ENCODE peak calls at places on chromosomes 5 and 9, in six cellular contexts. U, D, K, E, M and O are unnamed samples.

GRCh38 chr9:82495884-82496777 is 507.6 kb downstream of the SPATA31D1 start:
- DNase-seq in U (no peak), D (no peak), K (no peak), E (no peak), M (no peak), O (no peak)

GRCh38 chr9:120571443-120572257 is 8.3 kb downstream of the CDK5RAP2 start:
- DNase-seq in U (no peak), D (no peak), K (no peak), E (no peak), M (peak), O (peak)

GRCh38 chr9:136223871-136224640 is 19.1 kb upstream of the LHX3 start:
- DNase-seq in U (no peak), D (no peak), K (no peak), E (no peak), M (no peak), O (no peak)

GRCh38 chr5:31846934-31847333 is 208.0 kb downstream of the PDZD2 start:
- DNase-seq in U (no peak), D (no peak), K (no peak), E (no peak), M (no peak), O (no peak)

GRCh38 chr5:36398137-36398536 is 96.4 kb upstream of the RANBP3L start:
- DNase-seq in U (peak), D (peak), K (no peak), E (peak), M (no peak), O (no peak)

GRCh38 chr9:133897675-133898074 is 94.4 kb downstream of the VAV2 start:
- DNase-seq in U (no peak), D (no peak), K (no peak), E (no peak), M (no peak), O (no peak)

GRCh38 chr9:33778700-33779351 is 16.5 kb upstream of the PRSS3 start:
- DNase-seq in U (peak), D (peak), K (peak), E (peak), M (no peak), O (no peak)

GRCh38 chr9:110443146-110443877 is 105.6 kb upstream of the TXNDC8 start:
- DNase-seq in U (no peak), D (peak), K (no peak), E (no peak), M (no peak), O (no peak)

GRCh38 chr9:117002686-117003085 is 315.6 kb downstream of the TRIM32 start:
- DNase-seq in U (no peak), D (no peak), K (no peak), E (no peak), M (no peak), O (no peak)

GRCh38 chr9:18362901-18363685 is 110.9 kb upstream of the ADAMTSL1 start:
- DNase-seq in U (no peak), D (no peak), K (no peak), E (peak), M (peak), O (no peak)

GRCh38 chr5:71877511-71877910 is 158.4 kb downstream of the CARTPT start:
- DNase-seq in U (no peak), D (no peak), K (no peak), E (no peak), M (no peak), O (no peak)

GRCh38 chr5:120240716-120241115 is 223.4 kb upstream of the PRR16 start:
- DNase-seq in U (no peak), D (no peak), K (no peak), E (no peak), M (no peak), O (no peak)

GRCh38 chr5:28961806-28962205 is 1923.4 kb upstream of the CDH9 start:
- DNase-seq in U (no peak), D (no peak), K (no peak), E (no peak), M (peak), O (no peak)

GRCh38 chr5:39947657-39948056 is 522.9 kb upstream of the DAB2 start:
- DNase-seq in U (no peak), D (peak), K (peak), E (no peak), M (no peak), O (no peak)

GRCh38 chr5:173505634-173506033 is 110.8 kb downstream of the BOD1 start:
- DNase-seq in U (no peak), D (no peak), K (no peak), E (no peak), M (no peak), O (no peak)

GRCh38 chr5:36374275-36374862 is 72.7 kb upstream of the RANBP3L start:
- DNase-seq in U (no peak), D (peak), K (no peak), E (no peak), M (no peak), O (no peak)

GRCh38 chr9:71710856-71711255 is 57.5 kb downstream of the CEMIP2 start:
- DNase-seq in U (no peak), D (no peak), K (no peak), E (no peak), M (no peak), O (no peak)

GRCh38 chr5:146945722-146946121 is 67.2 kb upstream of the PPP2R2B start:
- DNase-seq in U (no peak), D (no peak), K (no peak), E (no peak), M (no peak), O (no peak)

GRCh38 chr9:36818965-36819870 is 214.8 kb downstream of the PAX5 start:
- DNase-seq in U (peak), D (no peak), K (no peak), E (no peak), M (no peak), O (no peak)

GRCh38 chr9:79053613-79054012 is 518.2 kb upstream of the TLE4 start:
- DNase-seq in U (no peak), D (peak), K (no peak), E (no peak), M (no peak), O (no peak)

GRCh38 chr5:173004447-173004846 is 20.9 kb downstream of the ATP6V0E1 start:
- DNase-seq in U (no peak), D (no peak), K (no peak), E (no peak), M (no peak), O (no peak)

GRCh38 chr9:134158242-134158641 is 6.1 kb downstream of the RNU6ATAC start:
- DNase-seq in U (no peak), D (no peak), K (no peak), E (no peak), M (no peak), O (no peak)

GRCh38 chr5:126178521-126178920 is 244.7 kb upstream of the GRAMD2B start:
- DNase-seq in U (no peak), D (no peak), K (no peak), E (no peak), M (peak), O (no peak)

GRCh38 chr9:107274953-107275422 is 8.1 kb upstream of the RAD23B start:
- DNase-seq in U (no peak), D (peak), K (peak), E (no peak), M (peak), O (no peak)

GRCh38 chr5:132259061-132259851 is 1.8 kb downstream of the PDLIM4 start:
- DNase-seq in U (no peak), D (peak), K (peak), E (no peak), M (no peak), O (no peak)

GRCh38 chr9:82934949-82935348 is 128.0 kb downstream of the RASEF start:
- DNase-seq in U (peak), D (peak), K (no peak), E (no peak), M (peak), O (no peak)

GRCh38 chr9:14395300-14396082 is 81.5 kb upstream of the NFIB start:
- DNase-seq in U (peak), D (no peak), K (no peak), E (no peak), M (no peak), O (peak)

GRCh38 chr5:33524476-33524875 is 83.7 kb downstream of the TARS1 start:
- DNase-seq in U (no peak), D (peak), K (no peak), E (no peak), M (no peak), O (no peak)

GRCh38 chr5:110807174-110807573 is 68.4 kb downstream of the SLC25A46 start:
- DNase-seq in U (no peak), D (no peak), K (no peak), E (no peak), M (no peak), O (no peak)

GRCh38 chr9:37905776-37906175 is 1.8 kb upstream of the SLC25A51 start:
- DNase-seq in U (no peak), D (no peak), K (no peak), E (no peak), M (no peak), O (no peak)

GRCh38 chr5:67032921-67033664 is 163.5 kb downstream of the CD180 start:
- DNase-seq in U (no peak), D (no peak), K (no peak), E (peak), M (no peak), O (no peak)

GRCh38 chr5:151284392-151284967 is 19.1 kb downstream of the SLC36A3 start:
- DNase-seq in U (peak), D (peak), K (no peak), E (peak), M (no peak), O (no peak)

GRCh38 chr9:21255538-21256212 is 15.9 kb upstream of the IFNA14 start:
- DNase-seq in U (no peak), D (no peak), K (no peak), E (no peak), M (no peak), O (no peak)

GRCh38 chr9:90726215-90726614 is 75.4 kb upstream of the SYK start:
- DNase-seq in U (peak), D (no peak), K (no peak), E (peak), M (no peak), O (no peak)

GRCh38 chr5:33105521-33105941 is 335.2 kb upstream of the TARS1 start:
- DNase-seq in U (no peak), D (peak), K (no peak), E (no peak), M (no peak), O (no peak)